ENCODE peak calls at places on chromosome 4, in five cellular contexts. P is CD8-positive, alpha-beta T cell; I is aorta; K is sigmoid colon; E is RWPE2. N is an unnamed sample. For H3K4me1, the result is how much of the 10 kb centered on the place peaks cover.

GRCh38 chr4:107519057-107519456 is 201.0 kb downstream of the PAPSS1 start:
- DNase-seq in P (no peak), I (no peak), K (no peak), E (no peak), N (no peak)

GRCh38 chr4:7964890-7965662 is 25.4 kb upstream of the AFAP1 start:
- DNase-seq in P (peak), I (no peak), K (peak), E (peak), N (peak)

GRCh38 chr4:29717658-29718057 is 1002.5 kb upstream of the PCDH7 start:
- DNase-seq in P (no peak), I (no peak), K (no peak), E (no peak), N (no peak)

GRCh38 chr4:8939887-8940742 is 68.5 kb upstream of the HMX1 start:
- DNase-seq in P (no peak), I (no peak), K (no peak), E (no peak), N (no peak)

GRCh38 chr4:3311489-3312171 is 18.8 kb downstream of the RGS12 start:
- DNase-seq in P (no peak), I (peak), K (no peak), E (no peak), N (no peak)

GRCh38 chr4:113423631-113424030 is 337.9 kb downstream of the CAMK2D start:
- DNase-seq in P (no peak), I (no peak), K (no peak), E (no peak), N (no peak)

GRCh38 chr4:11720292-11720691 is 291.6 kb upstream of the HS3ST1 start:
- DNase-seq in P (no peak), I (no peak), K (no peak), E (no peak), N (no peak)

GRCh38 chr4:8308144-8308543 is 38.6 kb downstream of the HTRA3 start:
- DNase-seq in P (no peak), I (peak), K (peak), E (peak), N (peak)

GRCh38 chr4:139860435-139861024 is 194.9 kb downstream of the MGST2 start:
- DNase-seq in P (no peak), I (no peak), K (no peak), E (no peak), N (no peak)

GRCh38 chr4:52833941-52834525 is 28.1 kb upstream of the RASL11B start:
- DNase-seq in P (no peak), I (no peak), K (no peak), E (no peak), N (no peak)

GRCh38 chr4:57190651-57191481 is 80.7 kb upstream of the IGFBP7 start:
- DNase-seq in P (no peak), I (no peak), K (no peak), E (no peak), N (no peak)

GRCh38 chr4:7237863-7238262 is 45.5 kb downstream of the SORCS2 start:
- DNase-seq in P (no peak), I (no peak), K (no peak), E (no peak), N (no peak)

GRCh38 chr4:64305565-64306254 is 103.5 kb downstream of the TECRL start:
- DNase-seq in P (no peak), I (no peak), K (no peak), E (no peak), N (no peak)

GRCh38 chr4:89765966-89766365 is 71.0 kb downstream of the SNCA start:
- DNase-seq in P (no peak), I (no peak), K (no peak), E (no peak), N (no peak)

GRCh38 chr4:84977409-84977808 is 10.9 kb upstream of the WDFY3 start:
- DNase-seq in P (no peak), I (no peak), K (no peak), E (no peak), N (no peak)

GRCh38 chr4:114479595-114479994 is 119.0 kb upstream of the UGT8 start:
- DNase-seq in P (no peak), I (no peak), K (no peak), E (no peak), N (no peak)

GRCh38 chr4:88606832-88607231 is 14.6 kb downstream of the HERC3 start:
- DNase-seq in P (no peak), I (no peak), K (no peak), E (no peak), N (no peak)

GRCh38 chr4:87420431-87420830 is 1.9 kb upstream of the NUDT9 start:
- DNase-seq in P (no peak), I (no peak), K (no peak), E (no peak), N (no peak)

GRCh38 chr4:133151301-133151680 is 2.2 kb downstream of the PCDH10 start:
- DNase-seq in P (no peak), I (peak), K (peak), E (no peak), N (no peak)

GRCh38 chr4:21641696-21642095 is 306.9 kb downstream of the KCNIP4 start:
- DNase-seq in P (no peak), I (no peak), K (no peak), E (no peak), N (no peak)

DNA sequence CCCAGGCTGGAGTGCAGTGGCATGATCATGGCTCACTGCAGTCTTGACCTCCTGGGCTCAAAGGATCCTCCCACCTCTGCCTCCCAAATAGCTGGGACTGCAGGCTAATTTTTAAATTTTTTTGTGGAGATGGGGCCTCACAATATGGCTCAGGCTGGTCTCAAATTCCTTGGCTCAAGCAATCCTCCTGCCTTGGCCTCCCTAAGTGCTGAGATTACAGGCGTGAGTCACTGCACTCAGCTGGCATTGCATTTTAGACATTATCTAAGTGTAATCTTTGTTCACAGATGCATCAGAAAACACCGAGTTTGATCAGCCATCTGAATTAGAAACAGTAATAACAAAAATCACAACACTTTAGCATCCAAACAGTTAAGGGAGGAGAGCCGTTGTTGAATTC is 53.4 kb upstream of the CBR4 start:
- DNase-seq in P (no peak), I (no peak), K (no peak), E (no peak), N (no peak)
- H3K4me1 ChIP-seq in P (under half), I (under half), K (under half), E (under half), N (half or more)

DNA sequence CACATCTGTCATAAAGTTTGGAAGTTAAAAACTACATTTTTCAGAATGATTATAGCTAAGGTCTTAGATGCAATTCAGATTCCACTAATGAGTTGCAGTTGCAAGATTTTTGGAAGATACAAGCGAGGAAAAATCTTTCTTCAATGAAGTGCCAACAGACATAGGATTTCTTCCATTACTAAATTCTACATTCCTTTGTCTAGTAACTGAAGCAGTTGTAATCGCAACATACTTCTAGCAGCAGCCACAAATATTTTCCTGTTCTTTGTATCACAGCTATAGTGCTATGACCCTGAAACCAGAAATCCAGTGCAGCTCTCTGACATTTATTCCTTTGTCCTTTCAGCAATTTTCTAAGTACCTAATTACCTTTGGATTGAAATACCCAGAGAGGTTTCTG is 225.2 kb upstream of the SLIT2 start:
- DNase-seq in P (no peak), I (no peak), K (no peak), E (no peak), N (no peak)
- H3K4me1 ChIP-seq in P (under half), I (under half), K (under half), E (under half), N (under half)

GRCh38 chr4:73836373-73837269 is at the start of gene CXCL6:
- DNase-seq in P (no peak), I (peak), K (peak), E (no peak), N (peak)
- H3K4me1 ChIP-seq in P (under half), I (under half), K (under half), E (under half), N (under half)

GRCh38 chr4:145484240-145484846 is 2.7 kb downstream of the SMAD1 start:
- DNase-seq in P (no peak), I (no peak), K (no peak), E (no peak), N (no peak)
- H3K4me1 ChIP-seq in P (under half), I (under half), K (under half), E (under half), N (half or more)

DNA sequence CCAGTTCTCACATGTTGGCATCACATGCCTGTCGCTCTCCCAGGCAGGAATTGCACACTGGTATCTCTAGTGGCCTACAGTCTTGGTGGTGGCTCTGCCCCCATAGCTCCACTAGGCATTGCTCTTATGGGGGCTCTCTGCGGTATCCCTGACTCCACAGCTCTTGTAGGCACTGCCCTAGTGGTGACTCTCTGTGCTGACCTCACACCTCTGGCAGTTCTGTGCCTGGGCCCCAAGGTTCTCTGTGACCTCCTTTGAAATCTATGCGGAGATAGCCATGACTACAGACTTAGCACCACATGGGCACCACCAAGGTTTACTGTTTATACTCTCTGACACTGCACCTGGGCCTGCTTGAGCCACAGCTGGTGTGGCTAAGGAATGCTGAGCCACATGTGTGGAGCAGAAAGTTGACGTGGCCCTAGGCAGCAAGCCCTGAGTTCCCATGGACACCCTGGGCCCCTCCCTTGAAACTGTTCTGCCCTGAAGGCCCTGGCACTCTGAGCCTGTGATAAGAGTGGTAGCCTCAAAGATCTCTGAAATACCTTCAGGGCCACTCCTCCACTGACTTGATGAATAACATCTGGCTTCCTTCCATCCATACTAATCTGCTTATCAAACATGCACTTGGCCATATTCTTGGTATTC is 8.0 kb downstream of the SLC9B1 start:
- DNase-seq in P (no peak), I (no peak), K (no peak), E (peak), N (no peak)
- H3K4me1 ChIP-seq in P (under half), I (under half), K (under half), E (under half), N (under half)